ENCODE peak calls at places on chromosomes 16 and 17, in eight cellular contexts. K, V, F, A, C, Z, G and X are unnamed samples.
A peak's percentile ranks its signal among the peaks of the same experiment; 100 is the strongest.

GRCh38 chr17:73231363-73231762 is 30.3 kb downstream of the CPSF4L start:
- DNase-seq in C (peak; percentile 28), F (peak; percentile 32), A (peak; percentile 41), V (no peak), Z (no peak), G (no peak), K (no peak), X (no peak)

GRCh38 chr17:64343833-64344637 is 46.6 kb downstream of the PECAM1 start:
- DNase-seq in F (peak; percentile 76), K (no peak), V (no peak), A (no peak), G (peak; percentile 86), C (peak; percentile 98), Z (peak; percentile 44), X (no peak)

GRCh38 chr17:73538445-73538844 is 105.8 kb downstream of the SDK2 start:
- DNase-seq in A (no peak), F (no peak), G (no peak), C (no peak), K (no peak), V (no peak), Z (no peak), X (no peak)

GRCh38 chr17:75124819-75125162 is 6.8 kb downstream of the NT5C start:
- DNase-seq in K (no peak), G (no peak), F (no peak), Z (no peak), V (no peak), A (no peak), C (no peak), X (no peak)

GRCh38 chr16:67781548-67781921 is 24.8 kb downstream of the RANBP10 start:
- DNase-seq in G (no peak), K (no peak), V (no peak), C (no peak), F (no peak), Z (no peak), A (no peak), X (no peak)

GRCh38 chr17:34379876-34380275 is 16.8 kb upstream of the CCL1 start:
- DNase-seq in G (no peak), V (no peak), F (peak; percentile 37), K (no peak), Z (no peak), C (peak; percentile 40), A (no peak), X (no peak)

GRCh38 chr17:37791434-37791833 is 46.6 kb upstream of the HNF1B start:
- DNase-seq in V (peak; percentile 23), K (no peak), C (peak; percentile 12), G (no peak), A (no peak), F (peak; percentile 41), Z (peak; percentile 48), X (no peak)

GRCh38 chr17:82287849-82288601 is 14.5 kb upstream of the CSNK1D start:
- DNase-seq in C (peak; percentile 87), K (no peak), F (peak; percentile 75), Z (peak; percentile 90), V (no peak), G (peak; percentile 93), A (no peak), X (no peak)

GRCh38 chr16:81709369-81709900 is 69.7 kb upstream of the PLCG2 start:
- DNase-seq in K (no peak), C (no peak), Z (no peak), G (peak; percentile 54), A (no peak), F (no peak), V (no peak), X (no peak)

GRCh38 chr16:78292726-78293380 is 193.4 kb downstream of the WWOX start:
- DNase-seq in Z (no peak), V (no peak), C (no peak), A (no peak), G (no peak), K (no peak), F (no peak), X (no peak)